ENCODE peak calls at places on chromosomes 11 and 22, in four cellular contexts. L is HFFc6; A is stimulated activated CD4-positive, alpha-beta T cell treated with anti-CD3 and anti-CD28 coated beads, Interleukin-1b, Interleukin-23, amount 100 ng/mL, for 4 hours; B is activated CD8-positive, alpha-beta memory T cell treated with anti-CD3 and anti-CD28 coated beads, Interleukin-2, amount 50 U/mL, for 4 hours. X is an unnamed sample.

GRCh38 chr11:1937616-1938342 is 9.4 kb upstream of the MRPL23 start:
- DNase-seq in L (no peak), A (no peak), B (no peak), X (peak)

GRCh38 chr22:35475545-35475944 is 65.1 kb upstream of the RASD2 start:
- DNase-seq in L (no peak), A (no peak), B (no peak), X (no peak)

GRCh38 chr11:128555606-128556005 is 31.8 kb downstream of the ETS1 start:
- DNase-seq in L (peak), A (no peak), B (no peak), X (no peak)

GRCh38 chr11:88484873-88485621 is 147.5 kb upstream of the CTSC start:
- DNase-seq in L (peak), A (peak), B (peak), X (peak)

GRCh38 chr11:32173977-32174376 is 83.1 kb downstream of the RCN1 start:
- DNase-seq in L (no peak), A (no peak), B (no peak), X (no peak)

GRCh38 chr22:38696606-38697005 is 4.1 kb downstream of the JOSD1 start:
- DNase-seq in L (peak), A (no peak), B (peak), X (no peak)

GRCh38 chr11:33268945-33269567 is 11.9 kb downstream of the HIPK3 start:
- DNase-seq in L (no peak), A (no peak), B (no peak), X (no peak)

GRCh38 chr11:102253018-102253775 is 64.1 kb upstream of the BIRC3 start:
- DNase-seq in L (no peak), A (no peak), B (no peak), X (no peak)

GRCh38 chr22:50141462-50141861 is 29.1 kb upstream of the PANX2 start:
- DNase-seq in L (no peak), A (no peak), B (no peak), X (no peak)

GRCh38 chr11:40228671-40229070 is 1230.8 kb downstream of the LRRC4C start:
- DNase-seq in L (no peak), A (no peak), B (no peak), X (no peak)

GRCh38 chr11:115775846-115776245 is 271.6 kb upstream of the CADM1 start:
- DNase-seq in L (no peak), A (no peak), B (no peak), X (no peak)

GRCh38 chr11:66548774-66549630 is 2.3 kb downstream of the ACTN3 start:
- DNase-seq in L (no peak), A (no peak), B (no peak), X (no peak)

GRCh38 chr22:29459773-29460172 is 20.2 kb upstream of the NEFH start:
- DNase-seq in L (no peak), A (no peak), B (no peak), X (no peak)

GRCh38 chr11:11571893-11572292 is 49.9 kb downstream of the GALNT18 start:
- DNase-seq in L (no peak), A (no peak), B (no peak), X (no peak)

GRCh38 chr22:45861259-45861658 is 115.7 kb downstream of the WNT7B start:
- DNase-seq in L (no peak), A (no peak), B (no peak), X (no peak)

GRCh38 chr11:1772270-1773130 is 8.8 kb upstream of the CTSD start:
- DNase-seq in L (peak), A (peak), B (peak), X (peak)

GRCh38 chr11:96228472-96228871 is 114.5 kb downstream of the MAML2 start:
- DNase-seq in L (peak), A (no peak), B (no peak), X (peak)

GRCh38 chr11:39541945-39542351 is 1917.5 kb downstream of the LRRC4C start:
- DNase-seq in L (no peak), A (no peak), B (no peak), X (no peak)

GRCh38 chr22:35071784-35072183 is 5.8 kb downstream of the ISX start:
- DNase-seq in L (no peak), A (no peak), B (no peak), X (no peak)

GRCh38 chr11:28296426-28296825 is 188.2 kb downstream of the METTL15 start:
- DNase-seq in L (no peak), A (no peak), B (no peak), X (no peak)

GRCh38 chr22:40855104-40855959 is 1.1 kb downstream of the ST13 start:
- DNase-seq in L (no peak), A (no peak), B (no peak), X (no peak)

GRCh38 chr11:102305352-102306047 is 11.8 kb upstream of the BIRC3 start:
- DNase-seq in L (no peak), A (no peak), B (no peak), X (no peak)

GRCh38 chr11:46345881-46346484 is 1.3 kb upstream of the DGKZ start:
- DNase-seq in L (no peak), A (no peak), B (no peak), X (no peak)

GRCh38 chr11:133968300-133968699 is 11.5 kb upstream of the IGSF9B start:
- DNase-seq in L (no peak), A (no peak), B (no peak), X (peak)

GRCh38 chr11:106399075-106399500 is 321.6 kb downstream of the AASDHPPT start:
- DNase-seq in L (peak), A (no peak), B (no peak), X (peak)

GRCh38 chr22:49253656-49254055 is 574.0 kb downstream of the BRD1 start:
- DNase-seq in L (no peak), A (no peak), B (no peak), X (no peak)